ENCODE peak calls at places on chromosomes 11 and 22, in seven cellular contexts. L is thoracic aorta, E is psoas muscle, X is pancreas, O is A549, A is tibial artery, R is mesendoderm. N is an unnamed sample.

GRCh38 chr11:116698080-116698479 is 74.7 kb downstream of the BUD13 start:
- DNase-seq in O (no peak), E (no peak), A (no peak), X (no peak), L (no peak), R (no peak), N (no peak)

GRCh38 chr11:44728491-44728910 is 1.7 kb downstream of the TSPAN18 start:
- DNase-seq in X (no peak), E (no peak), L (no peak), O (no peak), A (no peak), R (peak; percentile 76), N (no peak)

GRCh38 chr11:32374261-32374711 is 61.1 kb downstream of the WT1 start:
- DNase-seq in A (no peak), X (no peak), O (peak; percentile 41), R (peak; percentile 88), E (no peak), L (no peak), N (peak; percentile 75)

GRCh38 chr11:3626250-3626960 is 15.4 kb downstream of the ART5 start:
- DNase-seq in O (no peak), L (no peak), X (no peak), E (peak; percentile 73), A (peak; percentile 73), R (no peak), N (no peak)

GRCh38 chr22:28949788-28950187 is 66.4 kb downstream of the ZNRF3 start:
- DNase-seq in X (no peak), E (no peak), O (no peak), R (no peak), L (no peak), A (no peak), N (no peak)

GRCh38 chr22:43826142-43827093 is 14.3 kb upstream of the EFCAB6 start:
- DNase-seq in R (no peak), X (peak; percentile 44), A (peak; percentile 39), L (no peak), O (peak; percentile 33), E (peak; percentile 46), N (peak; percentile 22)

GRCh38 chr11:117997436-117998200 is 11.4 kb downstream of the IL10RA start:
- DNase-seq in R (no peak), A (no peak), O (no peak), L (no peak), E (no peak), X (no peak), N (no peak)

GRCh38 chr11:19307498-19307897 is 66.8 kb upstream of the E2F8 start:
- DNase-seq in O (no peak), E (no peak), X (no peak), R (peak; percentile 35), L (no peak), A (no peak), N (no peak)

GRCh38 chr11:79705648-79706047 is 264.8 kb upstream of the TENM4 start:
- DNase-seq in R (no peak), A (no peak), E (no peak), X (no peak), O (no peak), L (no peak), N (no peak)

GRCh38 chr22:39289445-39290247 is 29.8 kb downstream of the RPL3 start:
- DNase-seq in O (no peak), R (no peak), A (no peak), E (no peak), X (no peak), L (no peak), N (no peak)

GRCh38 chr22:38799265-38800002 is 5.5 kb upstream of the DNAL4 start:
- DNase-seq in A (no peak), E (no peak), R (no peak), X (no peak), L (no peak), O (no peak), N (no peak)

GRCh38 chr11:67391304-67392181 is at the start of gene RAD9A:
- DNase-seq in A (peak; percentile 96), X (peak; percentile 95), O (peak; percentile 97), L (peak; percentile 78), R (peak; percentile 97), E (peak; percentile 98), N (peak; percentile 98)

GRCh38 chr22:43310311-43310710 is 32.9 kb downstream of the SCUBE1 start:
- DNase-seq in R (no peak), X (no peak), L (no peak), E (no peak), O (no peak), A (no peak), N (no peak)

GRCh38 chr11:119377961-119378667 is 3.4 kb downstream of the USP2 start:
- DNase-seq in O (no peak), E (no peak), X (no peak), R (peak; percentile 96), A (no peak), L (no peak), N (peak; percentile 58)

GRCh38 chr11:122271167-122271566 is 155.2 kb upstream of the BLID start:
- DNase-seq in L (no peak), X (peak; percentile 78), R (no peak), O (no peak), E (no peak), A (no peak), N (no peak)

GRCh38 chr11:79942071-79942470 is 501.2 kb upstream of the TENM4 start:
- DNase-seq in A (no peak), R (no peak), L (no peak), O (no peak), E (no peak), X (no peak), N (no peak)

GRCh38 chr11:33670250-33671011 is 30.2 kb downstream of the C11orf91 start:
- DNase-seq in L (no peak), X (no peak), A (no peak), O (no peak), E (no peak), R (no peak), N (no peak)

DNA sequence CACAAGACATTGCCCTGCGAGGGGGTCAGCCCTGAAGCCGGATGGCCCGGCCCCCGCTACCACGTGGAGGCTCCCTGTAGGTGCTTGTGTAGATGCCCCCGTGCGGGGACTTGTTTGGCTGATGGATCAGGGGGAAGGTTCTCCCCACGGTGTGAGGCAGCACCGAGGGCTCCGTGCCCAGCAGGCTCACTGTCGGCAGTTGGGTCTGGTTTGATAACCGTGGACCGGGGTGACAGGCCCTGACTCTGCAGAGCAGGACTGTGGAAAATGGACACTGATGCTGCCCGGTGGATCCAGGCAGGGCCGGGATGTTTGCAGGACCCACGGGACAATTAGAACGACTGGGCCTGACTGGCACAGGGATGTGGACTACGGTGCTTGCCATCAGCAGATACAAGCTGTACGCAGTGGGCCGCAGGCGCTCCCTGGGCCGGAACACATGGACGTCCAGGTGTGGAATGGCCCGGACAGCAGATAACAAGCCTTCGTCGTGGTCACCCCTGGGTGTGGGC is 19.0 kb downstream of the KCNQ1 start:
- DNase-seq in O (no peak), L (no peak), R (no peak), A (peak; percentile 50), E (no peak), X (no peak), N (no peak)
- H3K4me1 ChIP-seq in O (no peaks in the 10 kb centered on the region), L (no peaks in the 10 kb centered on the region), R (no peaks in the 10 kb centered on the region), A (no peaks in the 10 kb centered on the region), E (no peaks in the 10 kb centered on the region), X (peaks cover 55% of the 10 kb centered on the region), N (peaks cover 50% of the 10 kb centered on the region)

GRCh38 chr11:65917077-65917433 is 1.8 kb downstream of the C11orf68 start:
- DNase-seq in R (no peak), E (no peak), L (no peak), O (no peak), A (no peak), X (no peak), N (no peak)
- H3K4me1 ChIP-seq in R (peaks cover 3% of the 10 kb centered on the region), E (peaks cover 51% of the 10 kb centered on the region), L (peaks cover 59% of the 10 kb centered on the region), O (peaks cover 65% of the 10 kb centered on the region), A (peaks cover 14% of the 10 kb centered on the region), X (no peaks in the 10 kb centered on the region), N (peaks cover 8% of the 10 kb centered on the region)

DNA sequence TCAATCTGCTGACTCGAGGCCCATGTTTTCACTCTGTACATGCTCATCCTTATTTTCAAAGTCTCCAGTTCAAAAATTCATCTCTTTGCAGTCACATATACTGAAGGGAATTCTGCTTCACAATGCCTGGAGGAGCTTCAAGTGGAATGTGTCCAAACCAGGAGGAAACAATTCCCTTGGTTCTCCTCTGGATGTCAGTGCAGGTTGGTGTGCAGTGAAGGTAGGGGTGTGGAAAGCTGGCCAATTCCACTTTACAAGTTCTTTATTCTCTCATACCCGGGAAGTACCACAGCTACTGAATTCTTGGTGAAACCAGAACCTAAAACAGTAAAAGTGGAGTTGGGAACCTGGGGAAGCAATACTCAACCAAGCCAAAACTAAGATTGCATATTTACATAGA is 57.3 kb downstream of the BDNF start:
- DNase-seq in X (no peak), E (no peak), A (no peak), R (no peak), L (no peak), O (no peak), N (no peak)
- H3K4me1 ChIP-seq in X (no peaks in the 10 kb centered on the region), E (peaks cover 12% of the 10 kb centered on the region), A (no peaks in the 10 kb centered on the region), R (no peaks in the 10 kb centered on the region), L (no peaks in the 10 kb centered on the region), O (no peaks in the 10 kb centered on the region), N (no peaks in the 10 kb centered on the region)

GRCh38 chr22:37514526-37515051 is 4.6 kb downstream of the CARD10 start:
- DNase-seq in X (no peak), L (no peak), O (no peak), A (no peak), E (no peak), R (no peak), N (no peak)
- H3K4me1 ChIP-seq in X (peaks cover 4% of the 10 kb centered on the region), L (peaks cover 9% of the 10 kb centered on the region), O (peaks cover 51% of the 10 kb centered on the region), A (no peaks in the 10 kb centered on the region), E (peaks cover 5% of the 10 kb centered on the region), R (no peaks in the 10 kb centered on the region), N (no peaks in the 10 kb centered on the region)

GRCh38 chr22:31287818-31288495 is 4.3 kb downstream of the PIK3IP1 start:
- DNase-seq in L (no peak), O (no peak), A (no peak), R (no peak), E (no peak), X (no peak), N (no peak)
- H3K4me1 ChIP-seq in L (peaks cover 23% of the 10 kb centered on the region), O (peaks cover 17% of the 10 kb centered on the region), A (no peaks in the 10 kb centered on the region), R (no peaks in the 10 kb centered on the region), E (peaks cover 26% of the 10 kb centered on the region), X (peaks cover 14% of the 10 kb centered on the region), N (peaks cover 50% of the 10 kb centered on the region)

GRCh38 chr11:72120930-72121329 is 8.4 kb upstream of the ANAPC15 start:
- DNase-seq in R (no peak), A (no peak), X (no peak), E (no peak), L (no peak), O (no peak), N (no peak)
- H3K4me1 ChIP-seq in R (no peaks in the 10 kb centered on the region), A (no peaks in the 10 kb centered on the region), X (no peaks in the 10 kb centered on the region), E (no peaks in the 10 kb centered on the region), L (no peaks in the 10 kb centered on the region), O (no peaks in the 10 kb centered on the region), N (no peaks in the 10 kb centered on the region)

GRCh38 chr11:1674879-1675235 is 22.1 kb upstream of the KRTAP5-6 start:
- DNase-seq in E (no peak), O (no peak), R (no peak), A (peak; percentile 43), X (no peak), L (no peak), N (no peak)
- H3K4me1 ChIP-seq in E (no peaks in the 10 kb centered on the region), O (no peaks in the 10 kb centered on the region), R (no peaks in the 10 kb centered on the region), A (no peaks in the 10 kb centered on the region), X (peaks cover 4% of the 10 kb centered on the region), L (no peaks in the 10 kb centered on the region), N (no peaks in the 10 kb centered on the region)

N was measured in MM.1S.